ENCODE peak calls at places on chromosome 3, in eight cellular contexts. Q is small intestine; S is mesendoderm; I is hepatocyte; G is astrocyte; H is right cardiac atrium; C is heart right ventricle; O is CD8-positive, alpha-beta T cell. K is an unnamed sample.

GRCh38 chr3:128334086-128334650 is 132.5 kb downstream of the DNAJB8 start:
- DNase-seq in Q (no peak), O (no peak), G (no peak), S (no peak), H (no peak), I (no peak), C (no peak), K (peak; percentile 45)

GRCh38 chr3:142319094-142319493 is 93.7 kb upstream of the GK5 start:
- DNase-seq in H (no peak), S (peak; percentile 23), O (no peak), G (peak; percentile 72), I (no peak), Q (no peak), C (no peak), K (no peak)

GRCh38 chr3:35932995-35933394 is 293.7 kb downstream of the ARPP21 start:
- DNase-seq in Q (no peak), S (no peak), O (no peak), C (no peak), H (no peak), G (peak; percentile 92), I (no peak), K (no peak)

GRCh38 chr3:76657909-76658308 is 382.0 kb upstream of the ROBO2 start:
- DNase-seq in G (no peak), C (no peak), H (no peak), S (no peak), Q (no peak), I (no peak), O (no peak), K (no peak)

GRCh38 chr3:23594897-23595670 is 210.7 kb upstream of the UBE2E1 start:
- DNase-seq in Q (no peak), S (no peak), H (no peak), I (no peak), O (no peak), G (no peak), C (no peak), K (no peak)

GRCh38 chr3:29335438-29335837 is 54.6 kb downstream of the RBMS3 start:
- DNase-seq in Q (peak; percentile 11), I (peak; percentile 92), G (peak; percentile 99), O (no peak), C (peak; percentile 87), H (peak; percentile 77), S (peak; percentile 97), K (peak; percentile 67)

GRCh38 chr3:187242435-187242834 is 45.1 kb downstream of the RTP1 start:
- DNase-seq in I (no peak), Q (no peak), O (no peak), H (no peak), S (peak; percentile 14), G (no peak), C (no peak), K (no peak)

GRCh38 chr3:12759693-12760565 is 870 bp upstream of the TMEM40 start:
- DNase-seq in O (no peak), Q (no peak), H (no peak), G (no peak), S (peak; percentile 33), I (no peak), C (no peak), K (no peak)

GRCh38 chr3:120276767-120277166 is 8.3 kb downstream of the GPR156 start:
- DNase-seq in C (no peak), H (no peak), S (no peak), O (no peak), Q (no peak), I (no peak), G (no peak), K (no peak)

DNA sequence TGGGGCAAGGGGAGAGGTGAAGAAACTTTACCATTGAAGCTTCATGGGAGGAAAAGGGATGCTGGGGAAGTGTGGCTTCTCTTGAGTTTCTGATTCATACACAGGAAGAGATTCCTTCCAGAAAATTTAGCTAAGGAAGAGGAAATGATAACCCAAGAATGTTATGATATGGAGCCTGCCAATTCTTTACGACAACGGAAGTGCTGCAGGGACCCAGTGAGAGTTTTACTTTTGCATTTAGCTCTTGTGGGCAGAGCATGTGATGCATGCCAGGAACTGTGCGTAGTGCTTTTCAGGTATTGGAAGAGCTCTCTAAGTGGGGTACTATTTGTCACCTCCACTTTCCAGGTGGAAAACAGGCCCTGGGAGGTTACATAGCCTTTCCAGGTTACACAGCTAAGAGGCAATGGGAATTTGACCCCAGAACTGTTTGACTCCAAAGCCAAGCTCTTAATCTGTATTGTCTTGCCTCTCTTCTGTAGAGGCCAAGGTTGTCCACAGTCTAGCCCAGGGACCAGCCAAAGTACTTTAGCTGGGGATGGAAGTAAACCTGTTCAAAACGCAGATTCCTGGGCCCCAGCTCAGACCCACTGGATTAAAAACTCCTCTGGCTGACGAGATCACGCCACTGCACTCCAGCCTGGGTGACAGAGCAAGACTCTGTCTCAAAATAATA is 23.0 kb downstream of the CMTM7 start:
- DNase-seq in G (peak; percentile 79), C (peak; percentile 57), O (peak; percentile 43), S (no peak), I (no peak), Q (peak; percentile 60), H (no peak), K (no peak)
- H3K27ac ChIP-seq in G (peak overlapping the region; percentile 19), C (peak overlapping the region; percentile 90), O (peak overlapping the region; percentile 57), S (no peak overlapping the region), I (no peak overlapping the region), Q (peak overlapping the region; percentile 69), H (peak overlapping the region; percentile 81), K (no peak overlapping the region)

DNA sequence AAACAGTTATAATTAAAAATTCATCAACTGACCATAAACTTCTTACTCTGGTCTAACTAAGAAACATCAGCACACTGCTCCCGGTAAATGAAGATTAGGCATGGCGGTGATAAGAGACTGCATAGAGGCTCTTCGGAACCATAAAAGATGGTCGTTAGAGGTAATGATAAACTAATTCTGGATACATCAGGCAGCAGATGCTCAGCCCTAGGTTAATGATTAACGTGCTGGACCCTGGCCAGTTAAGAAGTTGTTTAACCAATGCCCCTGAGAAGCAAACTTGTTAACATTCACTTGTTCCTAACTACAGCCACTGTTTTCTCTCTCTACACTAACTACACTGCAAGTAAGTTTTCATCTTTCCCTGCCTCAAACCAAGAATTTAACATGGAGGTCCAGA is 111.5 kb downstream of the PDZRN3 start:
- DNase-seq in C (no peak), S (no peak), H (no peak), O (no peak), I (peak; percentile 86), Q (peak; percentile 96), G (no peak), K (no peak)
- H3K4me1 ChIP-seq in C (peaks cover 90% of the 10 kb centered on the region), S (peaks cover 16% of the 10 kb centered on the region), H (peaks cover under 1% of the 10 kb centered on the region), O (no peaks in the 10 kb centered on the region), I (peaks cover 59% of the 10 kb centered on the region), Q (peaks cover 12% of the 10 kb centered on the region), G (peaks cover 8% of the 10 kb centered on the region), K (peaks cover 47% of the 10 kb centered on the region)

DNA sequence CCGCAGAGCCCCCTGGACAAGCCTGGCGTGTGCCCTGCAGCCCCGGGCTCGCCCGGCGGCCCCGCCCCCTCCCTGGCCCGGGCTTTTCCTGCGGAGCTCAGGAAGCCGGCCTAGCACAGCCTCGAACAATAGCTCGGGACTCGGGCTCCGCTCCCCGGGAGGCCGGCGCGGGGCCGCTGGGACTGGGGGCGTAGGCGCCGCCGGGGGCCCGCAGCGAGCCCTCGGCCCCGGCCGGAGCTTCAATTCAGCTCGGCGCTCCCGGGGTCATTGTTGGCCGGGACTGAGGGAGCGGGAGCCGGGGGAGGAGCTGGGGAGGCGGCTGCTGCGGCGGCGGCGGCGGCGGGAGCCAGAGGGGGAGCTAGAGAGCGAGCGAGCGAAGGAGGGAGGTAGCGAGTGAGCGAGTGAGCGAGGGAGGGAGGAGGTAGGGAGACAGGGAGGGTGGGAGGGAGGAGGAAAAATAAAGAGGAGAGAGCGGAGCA is 41.0 kb upstream of the ROPN1 start:
- DNase-seq in S (peak; percentile 94), Q (peak; percentile 79), C (peak; percentile 88), O (peak; percentile 48), G (peak; percentile 68), H (peak; percentile 96), I (peak; percentile 94), K (peak; percentile 92)
- H3K4me3 ChIP-seq in S (peak overlapping the region; percentile 43), Q (peak overlapping the region; percentile 56), C (peak overlapping the region; percentile 91), O (peak overlapping the region; percentile 19), G (peak overlapping the region; percentile 83), H (peak overlapping the region; percentile 88), I (peak overlapping the region; percentile 95), K (peak overlapping the region; percentile 87)

DNA sequence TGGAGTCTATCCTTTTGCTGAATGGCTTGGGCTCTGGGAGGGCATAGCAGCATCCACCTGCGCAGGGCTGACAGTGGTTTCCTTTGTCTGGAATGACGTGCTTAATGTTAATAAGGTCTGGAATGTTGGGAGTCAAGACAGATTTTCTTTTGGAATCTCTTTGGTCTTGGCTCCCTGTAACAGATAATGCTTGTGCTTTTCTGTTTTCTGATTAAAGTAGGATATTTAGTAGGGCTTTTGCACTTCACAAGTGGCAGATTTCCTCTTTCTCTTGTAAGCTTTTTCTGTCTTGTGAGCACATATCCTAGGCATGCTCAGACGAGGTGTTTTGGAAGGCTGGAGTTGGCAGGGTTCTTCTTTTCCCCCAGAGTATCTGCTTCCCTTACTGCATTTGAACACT is 189.6 kb downstream of the GHSR start:
- DNase-seq in I (no peak), O (no peak), G (peak; percentile 72), Q (no peak), C (peak; percentile 57), S (no peak), H (no peak), K (no peak)
- H3K27ac ChIP-seq in I (peak overlapping the region; percentile 87), O (no peak overlapping the region), G (peak overlapping the region; percentile 92), Q (peak overlapping the region; percentile 6), C (peak overlapping the region; percentile 49), S (no peak overlapping the region), H (peak overlapping the region; percentile 92), K (peak overlapping the region; percentile 62)

GRCh38 chr3:155556531-155556930 is 188.3 kb downstream of the PLCH1 start:
- DNase-seq in H (no peak), C (no peak), G (peak; percentile 31), Q (no peak), S (no peak), O (no peak), I (no peak), K (no peak)
- H3K4me1 ChIP-seq in H (no peaks in the 10 kb centered on the region), C (no peaks in the 10 kb centered on the region), G (no peaks in the 10 kb centered on the region), Q (no peaks in the 10 kb centered on the region), S (peaks cover 2% of the 10 kb centered on the region), O (peaks cover 9% of the 10 kb centered on the region), I (peaks cover 12% of the 10 kb centered on the region), K (no peaks in the 10 kb centered on the region)